ENCODE peak calls at places on chromosomes 11 and 22, in nine cellular contexts. H is neural progenitor cell, R is GM23248, P is PC-3, J is HCT116, Y is OCI-LY7, U is SK-N-SH, N is GM23338, T is hepatocyte. X is an unnamed sample.

GRCh38 chr22:17811119-17811518 is 36.9 kb upstream of the BID start:
- DNase-seq in U (no peak), N (no peak), J (no peak), Y (no peak), P (no peak), R (no peak), H (no peak), T (no peak), X (no peak)

GRCh38 chr11:64238999-64239398 is 1.9 kb upstream of the FKBP2 start:
- DNase-seq in H (no peak), R (no peak), U (no peak), Y (peak; percentile 40), J (no peak), N (no peak), P (no peak), T (no peak), X (no peak)

GRCh38 chr11:110463153-110463552 is 33.4 kb downstream of the FDX1 start:
- DNase-seq in U (peak; percentile 49), R (peak; percentile 63), J (no peak), Y (peak; percentile 20), P (peak; percentile 51), T (peak; percentile 67), N (peak; percentile 71), H (peak; percentile 69), X (no peak)

GRCh38 chr11:78525720-78526119 is 48.9 kb downstream of the NARS2 start:
- DNase-seq in R (no peak), J (no peak), N (no peak), P (no peak), Y (no peak), U (no peak), H (no peak), T (no peak), X (no peak)

GRCh38 chr11:10590516-10590915 is 22.1 kb upstream of the LYVE1 start:
- DNase-seq in T (no peak), U (no peak), R (no peak), H (no peak), N (no peak), Y (no peak), P (no peak), J (no peak), X (no peak)

GRCh38 chr11:43574949-43575915 is 105.3 kb upstream of the HSD17B12 start:
- DNase-seq in H (peak; percentile 87), J (no peak), U (peak; percentile 83), P (no peak), N (peak; percentile 60), R (peak; percentile 86), T (peak; percentile 65), Y (no peak), X (no peak)

GRCh38 chr22:19396934-19397728 is 34.4 kb downstream of the HIRA start:
- DNase-seq in T (no peak), Y (no peak), H (no peak), J (no peak), N (no peak), R (no peak), U (no peak), P (no peak), X (no peak)

GRCh38 chr22:32574957-32575893 is 100.6 kb downstream of the FBXO7 start:
- DNase-seq in P (no peak), J (no peak), Y (no peak), H (peak; percentile 45), N (peak; percentile 12), T (peak; percentile 42), R (no peak), U (peak; percentile 46), X (no peak)

GRCh38 chr11:8610532-8611116 is 16.6 kb upstream of the STK33 start:
- DNase-seq in H (no peak), R (no peak), N (peak; percentile 49), T (peak; percentile 38), P (no peak), U (no peak), Y (peak; percentile 3), J (no peak), X (no peak)
- TF ChIP-seq EZH2phosphoT487 in H (no peak), R (no peak), N (no peak), T (no peak), P (no peak), U (no peak), Y (no peak), J (no peak), X (no peak)

GRCh38 chr11:71241721-71242259 is 10.6 kb downstream of the SHANK2 start:
- DNase-seq in T (no peak), J (no peak), U (no peak), N (no peak), H (no peak), Y (no peak), R (no peak), P (no peak), X (no peak)

GRCh38 chr11:71238941-71239340 is 13.4 kb downstream of the SHANK2 start:
- DNase-seq in N (no peak), P (no peak), U (peak; percentile 4), H (no peak), R (no peak), Y (no peak), J (no peak), T (no peak), X (no peak)

GRCh38 chr11:71240061-71240690 is 12.2 kb downstream of the SHANK2 start:
- DNase-seq in J (no peak), N (no peak), P (no peak), H (no peak), T (no peak), Y (no peak), U (peak; percentile 3), R (no peak), X (no peak)

GRCh38 chr11:71239581-71239980 is 12.8 kb downstream of the SHANK2 start:
- DNase-seq in H (no peak), Y (no peak), P (no peak), R (no peak), J (no peak), N (no peak), U (peak; percentile 4), T (no peak), X (no peak)

DNA sequence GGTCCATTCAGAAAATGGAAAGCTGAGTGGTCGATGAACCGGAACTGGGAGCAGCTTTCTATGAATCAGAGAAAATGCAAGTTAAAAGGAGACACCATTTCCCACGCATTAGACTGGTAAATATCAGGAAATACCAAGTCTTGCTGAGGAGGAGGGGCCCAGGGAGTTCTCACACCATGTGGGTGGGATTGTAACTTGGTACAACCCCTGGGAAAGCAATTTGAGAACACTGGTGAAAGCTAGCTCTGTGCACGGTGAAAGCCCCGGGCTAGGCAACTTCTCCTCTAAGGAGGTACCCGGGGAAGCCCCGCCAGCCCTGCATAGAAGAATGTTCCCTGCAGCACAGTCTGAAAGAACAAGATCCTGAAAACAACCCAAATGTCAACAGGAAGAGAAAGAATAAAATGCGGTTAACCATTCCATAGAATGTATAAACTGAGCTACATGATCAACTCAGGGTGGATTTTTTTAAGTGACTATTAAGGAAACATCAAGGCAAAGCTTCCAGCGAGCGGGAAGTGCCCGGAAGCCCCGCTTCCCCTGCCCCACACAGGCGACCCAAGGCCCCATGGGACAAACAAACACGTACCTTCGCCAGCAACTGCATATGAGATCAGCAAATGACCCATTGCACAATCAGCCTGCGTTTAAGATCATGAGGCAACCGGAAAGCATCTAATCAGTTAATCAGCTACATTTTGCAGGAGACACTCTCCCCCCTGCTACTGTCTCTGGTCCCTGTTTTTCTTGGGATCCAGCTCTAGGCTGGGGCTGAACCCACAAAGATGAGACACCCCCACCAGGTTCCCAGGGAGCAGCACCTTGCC is 11.3 kb downstream of the SHANK2 start:
- DNase-seq in J (no peak), T (peak; percentile 85), R (peak; percentile 84), U (peak; percentile 12), Y (no peak), P (no peak), N (peak; percentile 65), H (peak; percentile 69), X (no peak)
- TF ChIP-seq EZH2phosphoT487 in J (no peak), T (no peak), R (no peak), U (no peak), Y (no peak), P (no peak), N (no peak), H (no peak), X (no peak)

GRCh38 chr11:113859665-113860064 is 15.7 kb downstream of the USP28 start:
- DNase-seq in Y (no peak), U (no peak), N (peak; percentile 69), P (no peak), T (no peak), H (no peak), J (no peak), R (no peak), X (no peak)

GRCh38 chr11:113865873-113866272 is 9.5 kb downstream of the USP28 start:
- DNase-seq in U (no peak), T (no peak), P (no peak), H (no peak), R (no peak), N (no peak), J (no peak), Y (no peak), X (no peak)

GRCh38 chr11:113864410-113864809 is 11.0 kb downstream of the USP28 start:
- DNase-seq in Y (no peak), P (no peak), N (no peak), T (no peak), U (no peak), R (no peak), J (no peak), H (no peak), X (no peak)

GRCh38 chr11:113856966-113857759 is 18.2 kb downstream of the USP28 start:
- DNase-seq in R (no peak), U (no peak), T (no peak), Y (no peak), N (no peak), P (no peak), J (no peak), H (no peak), X (no peak)

DNA sequence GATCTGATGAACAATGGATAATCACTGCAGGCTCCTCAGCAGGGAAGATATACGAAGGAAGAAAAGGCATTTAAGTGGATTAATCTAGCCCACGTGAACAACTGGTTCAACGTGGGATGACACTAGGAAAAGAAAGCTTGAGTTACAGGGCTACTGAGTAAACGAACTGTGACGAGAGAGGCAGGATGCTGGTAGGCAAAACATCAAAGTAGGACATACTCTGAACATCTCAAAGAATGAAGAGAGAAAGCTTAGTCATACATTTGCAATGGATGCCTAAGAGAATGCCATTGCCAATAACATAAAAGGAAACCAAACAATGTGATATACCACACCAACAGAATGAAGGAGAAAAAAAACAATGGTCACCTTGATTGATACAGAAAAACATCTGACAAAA is 12.9 kb downstream of the USP28 start:
- DNase-seq in Y (no peak), R (no peak), N (peak; percentile 67), J (no peak), P (peak; percentile 35), H (peak; percentile 48), U (no peak), T (no peak), X (no peak)
- TF ChIP-seq EZH2phosphoT487 in Y (no peak), R (no peak), N (no peak), J (no peak), P (no peak), H (peak; percentile 65), U (no peak), T (no peak), X (no peak)

DNA sequence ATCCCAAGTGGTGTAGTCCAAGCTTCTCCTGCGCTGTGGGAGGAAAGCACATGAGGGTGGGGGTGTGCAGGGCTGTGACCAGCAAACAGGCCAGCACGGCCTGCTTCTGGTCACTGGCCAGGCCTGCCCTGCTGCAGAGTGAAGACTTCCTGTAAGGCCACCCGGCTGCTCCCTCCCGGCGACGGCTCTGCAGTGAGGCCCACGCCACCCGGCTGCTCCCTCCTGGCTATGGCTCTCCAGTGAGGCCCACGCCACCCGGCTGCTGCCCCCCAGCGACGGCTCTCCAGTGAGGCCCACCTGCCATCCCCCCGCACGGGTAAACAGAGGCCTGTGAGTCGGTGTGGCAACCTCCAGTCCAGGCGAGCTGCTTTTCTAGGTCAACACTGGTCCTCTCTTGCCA is 31.4 kb upstream of the BRSK2 start:
- DNase-seq in Y (no peak), J (no peak), N (no peak), R (no peak), P (no peak), H (no peak), T (peak; percentile 35), U (peak; percentile 50), X (no peak)
- TF ChIP-seq EZH2phosphoT487 in Y (no peak), J (no peak), N (no peak), R (no peak), P (no peak), H (no peak), T (no peak), U (no peak), X (no peak)

X was measured in MM.1S.